ENCODE peak calls at places on chromosomes 7 and 10, in eight cellular contexts. One of them, this sample, is unnamed.

GRCh38 chr10:60155945-60156683 is 233.6 kb downstream of the ANK3 start:
- DNase-seq in fibroblast of the conjunctiva: no peak
- DNase-seq in T-helper 17 cell: no peak
- DNase-seq in NCI-H748 treated with DMSO at 0.1 percent for 48 hours: no peak
- DNase-seq in HT-29: no peak
- DNase-seq in HFFc6: no peak
- DNase-seq in NCI-H1092 treated with DMSO at 0.1 percent for 48 hours: no peak
- DNase-seq in Peyer's patch: no peak
- DNase-seq in this sample: no peak

GRCh38 chr7:27420702-27421101 is 178.1 kb downstream of the EVX1 start:
- DNase-seq in T-helper 17 cell: no peak
- DNase-seq in NCI-H1092 treated with DMSO at 0.1 percent for 48 hours: no peak
- DNase-seq in NCI-H748 treated with DMSO at 0.1 percent for 48 hours: no peak
- DNase-seq in HFFc6: no peak
- DNase-seq in fibroblast of the conjunctiva: no peak
- DNase-seq in HT-29: no peak
- DNase-seq in Peyer's patch: no peak
- DNase-seq in this sample: no peak

GRCh38 chr10:25417611-25418010 is 242.8 kb downstream of the GPR158 start:
- DNase-seq in HFFc6: no peak
- DNase-seq in T-helper 17 cell: no peak
- DNase-seq in fibroblast of the conjunctiva: no peak
- DNase-seq in NCI-H1092 treated with DMSO at 0.1 percent for 48 hours: no peak
- DNase-seq in NCI-H748 treated with DMSO at 0.1 percent for 48 hours: no peak
- DNase-seq in Peyer's patch: no peak
- DNase-seq in HT-29: no peak
- DNase-seq in this sample: no peak

GRCh38 chr10:101769541-101770180 is 6.3 kb downstream of the FGF8 start:
- DNase-seq in HFFc6: no peak
- DNase-seq in NCI-H748 treated with DMSO at 0.1 percent for 48 hours: no peak
- DNase-seq in Peyer's patch: no peak
- DNase-seq in HT-29: no peak
- DNase-seq in T-helper 17 cell: no peak
- DNase-seq in NCI-H1092 treated with DMSO at 0.1 percent for 48 hours: no peak
- DNase-seq in fibroblast of the conjunctiva: no peak
- DNase-seq in this sample: no peak

GRCh38 chr7:117673839-117674238 is 194.0 kb downstream of the CFTR start:
- DNase-seq in Peyer's patch: no peak
- DNase-seq in HT-29: peak; percentile 91
- DNase-seq in NCI-H1092 treated with DMSO at 0.1 percent for 48 hours: peak; percentile 88
- DNase-seq in T-helper 17 cell: no peak
- DNase-seq in HFFc6: peak; percentile 3
- DNase-seq in fibroblast of the conjunctiva: peak; percentile 18
- DNase-seq in NCI-H748 treated with DMSO at 0.1 percent for 48 hours: peak; percentile 39
- DNase-seq in this sample: peak; percentile 59

GRCh38 chr10:133336131-133337078 is at the start of gene CALY:
- DNase-seq in NCI-H1092 treated with DMSO at 0.1 percent for 48 hours: no peak
- DNase-seq in T-helper 17 cell: peak; percentile 89
- DNase-seq in NCI-H748 treated with DMSO at 0.1 percent for 48 hours: no peak
- DNase-seq in HFFc6: no peak
- DNase-seq in fibroblast of the conjunctiva: no peak
- DNase-seq in HT-29: no peak
- DNase-seq in Peyer's patch: peak; percentile 66
- DNase-seq in this sample: no peak

GRCh38 chr10:43091846-43092245 is 15.0 kb downstream of the RET start:
- DNase-seq in fibroblast of the conjunctiva: no peak
- DNase-seq in HT-29: no peak
- DNase-seq in HFFc6: no peak
- DNase-seq in NCI-H748 treated with DMSO at 0.1 percent for 48 hours: no peak
- DNase-seq in Peyer's patch: no peak
- DNase-seq in NCI-H1092 treated with DMSO at 0.1 percent for 48 hours: no peak
- DNase-seq in T-helper 17 cell: no peak
- DNase-seq in this sample: peak; percentile 55

GRCh38 chr7:54778166-54778565 is 19.2 kb upstream of the SEC61G start:
- DNase-seq in T-helper 17 cell: no peak
- DNase-seq in fibroblast of the conjunctiva: no peak
- DNase-seq in NCI-H748 treated with DMSO at 0.1 percent for 48 hours: no peak
- DNase-seq in Peyer's patch: no peak
- DNase-seq in HFFc6: no peak
- DNase-seq in HT-29: no peak
- DNase-seq in NCI-H1092 treated with DMSO at 0.1 percent for 48 hours: no peak
- DNase-seq in this sample: no peak

GRCh38 chr10:96651998-96652431 is 65.2 kb upstream of the TM9SF3 start:
- DNase-seq in HT-29: no peak
- DNase-seq in NCI-H1092 treated with DMSO at 0.1 percent for 48 hours: no peak
- DNase-seq in fibroblast of the conjunctiva: no peak
- DNase-seq in NCI-H748 treated with DMSO at 0.1 percent for 48 hours: no peak
- DNase-seq in HFFc6: no peak
- DNase-seq in Peyer's patch: no peak
- DNase-seq in T-helper 17 cell: no peak
- DNase-seq in this sample: peak; percentile 60

GRCh38 chr10:35526775-35527174 is 78.4 kb upstream of the GJD4 start:
- DNase-seq in HT-29: no peak
- DNase-seq in NCI-H1092 treated with DMSO at 0.1 percent for 48 hours: no peak
- DNase-seq in Peyer's patch: no peak
- DNase-seq in T-helper 17 cell: no peak
- DNase-seq in fibroblast of the conjunctiva: no peak
- DNase-seq in HFFc6: no peak
- DNase-seq in NCI-H748 treated with DMSO at 0.1 percent for 48 hours: no peak
- DNase-seq in this sample: no peak

GRCh38 chr10:75982611-75983369 is 551.4 kb downstream of the LRMDA start:
- DNase-seq in HT-29: no peak
- DNase-seq in Peyer's patch: no peak
- DNase-seq in HFFc6: no peak
- DNase-seq in NCI-H748 treated with DMSO at 0.1 percent for 48 hours: no peak
- DNase-seq in NCI-H1092 treated with DMSO at 0.1 percent for 48 hours: no peak
- DNase-seq in fibroblast of the conjunctiva: peak; percentile 39
- DNase-seq in T-helper 17 cell: no peak
- DNase-seq in this sample: no peak

GRCh38 chr7:39525926-39526325 is 40.3 kb upstream of the YAE1 start:
- DNase-seq in T-helper 17 cell: no peak
- DNase-seq in Peyer's patch: no peak
- DNase-seq in NCI-H1092 treated with DMSO at 0.1 percent for 48 hours: no peak
- DNase-seq in NCI-H748 treated with DMSO at 0.1 percent for 48 hours: no peak
- DNase-seq in fibroblast of the conjunctiva: no peak
- DNase-seq in HT-29: no peak
- DNase-seq in HFFc6: no peak
- DNase-seq in this sample: no peak

GRCh38 chr10:108868881-108869280 is 1054.4 kb downstream of the XPNPEP1 start:
- DNase-seq in NCI-H748 treated with DMSO at 0.1 percent for 48 hours: no peak
- DNase-seq in HT-29: no peak
- DNase-seq in Peyer's patch: no peak
- DNase-seq in HFFc6: no peak
- DNase-seq in T-helper 17 cell: no peak
- DNase-seq in NCI-H1092 treated with DMSO at 0.1 percent for 48 hours: no peak
- DNase-seq in fibroblast of the conjunctiva: no peak
- DNase-seq in this sample: no peak

GRCh38 chr7:50626971-50627370 is 61.8 kb upstream of the DDC start:
- DNase-seq in NCI-H1092 treated with DMSO at 0.1 percent for 48 hours: no peak
- DNase-seq in HT-29: no peak
- DNase-seq in NCI-H748 treated with DMSO at 0.1 percent for 48 hours: no peak
- DNase-seq in T-helper 17 cell: no peak
- DNase-seq in HFFc6: no peak
- DNase-seq in Peyer's patch: no peak
- DNase-seq in fibroblast of the conjunctiva: no peak
- DNase-seq in this sample: no peak

GRCh38 chr7:79761876-79762429 is 308.5 kb upstream of the MAGI2 start:
- DNase-seq in T-helper 17 cell: no peak
- DNase-seq in NCI-H748 treated with DMSO at 0.1 percent for 48 hours: no peak
- DNase-seq in fibroblast of the conjunctiva: no peak
- DNase-seq in HFFc6: no peak
- DNase-seq in HT-29: no peak
- DNase-seq in NCI-H1092 treated with DMSO at 0.1 percent for 48 hours: no peak
- DNase-seq in Peyer's patch: no peak
- DNase-seq in this sample: no peak

This sample was measured in OCI-M1.